ENCODE peak calls at places on chromosomes 5 and 9, in seven cellular contexts. L is right cardiac atrium; I is activated CD8-positive, alpha-beta memory T cell treated with anti-CD3 and anti-CD28 coated beads for 1 hour; E is endothelial cell; D is activated effector memory CD4-positive, alpha-beta T cell treated with Interleukin-2 at 50 U/mL for 16 hours; C is stimulated activated CD8-positive, alpha-beta memory T cell treated with anti-CD3 and anti-CD28 coated beads, Interleukin-12 subunit alpha, Interleukin-12 subunit beta, amount 100 ng/mL, for 4 hours; Z is NCI-H82. A is an unnamed sample.

GRCh38 chr9:115237383-115238087 is 119.6 kb upstream of the TNC start:
- DNase-seq in C (no peak), L (peak), E (no peak), D (no peak), I (no peak), Z (peak), A (no peak)

GRCh38 chr9:97487107-97487506 is 14.4 kb upstream of the TMOD1 start:
- DNase-seq in C (no peak), Z (peak), E (no peak), D (no peak), I (no peak), L (no peak), A (no peak)

GRCh38 chr5:82707741-82708140 is 369.5 kb downstream of the TMEM167A start:
- DNase-seq in D (no peak), L (no peak), Z (no peak), C (no peak), E (no peak), I (no peak), A (no peak)

GRCh38 chr5:57816108-57816507 is 333.5 kb upstream of the ACTBL2 start:
- DNase-seq in D (no peak), L (no peak), Z (no peak), C (no peak), I (no peak), E (no peak), A (no peak)

GRCh38 chr5:9115093-9115492 is 430.8 kb downstream of the SEMA5A start:
- DNase-seq in D (no peak), I (no peak), E (no peak), L (no peak), Z (no peak), C (no peak), A (no peak)

GRCh38 chr5:142065273-142065672 is 43.3 kb upstream of the NDFIP1 start:
- DNase-seq in D (no peak), C (no peak), L (peak), I (no peak), Z (peak), E (peak), A (peak)

GRCh38 chr9:86946712-86947145 is 577 bp downstream of the GAS1 start:
- DNase-seq in D (no peak), L (peak), C (no peak), E (no peak), I (no peak), Z (peak), A (peak)

GRCh38 chr9:133006731-133007352 is 24.0 kb upstream of the GTF3C5 start:
- DNase-seq in E (no peak), Z (no peak), I (no peak), C (no peak), L (no peak), D (no peak), A (no peak)

GRCh38 chr9:130325921-130326320 is 60.4 kb downstream of the HMCN2 start:
- DNase-seq in D (no peak), C (no peak), E (no peak), Z (no peak), I (no peak), L (no peak), A (peak)

GRCh38 chr9:136527721-136528710 is 17.8 kb downstream of the NOTCH1 start:
- DNase-seq in Z (peak), D (no peak), I (no peak), L (no peak), C (no peak), E (no peak), A (peak)

GRCh38 chr9:111658943-111659342 is 2.5 kb upstream of the GNG10 start:
- DNase-seq in E (no peak), L (peak), I (no peak), C (no peak), D (no peak), Z (no peak), A (no peak)

GRCh38 chr9:74887041-74887980 is at the start of gene TRPM6:
- DNase-seq in C (no peak), D (peak), L (peak), I (no peak), Z (peak), E (peak), A (peak)

GRCh38 chr5:124072570-124072969 is 560.6 kb downstream of the CSNK1G3 start:
- DNase-seq in E (no peak), Z (no peak), C (no peak), D (no peak), L (no peak), I (no peak), A (no peak)

GRCh38 chr5:178785999-178786398 is 55.5 kb upstream of the ZNF354A start:
- DNase-seq in Z (no peak), E (no peak), I (no peak), C (no peak), L (no peak), D (no peak), A (no peak)

GRCh38 chr5:159178978-159179377 is 30.4 kb downstream of the RNF145 start:
- DNase-seq in L (peak), D (no peak), C (no peak), E (no peak), I (no peak), Z (no peak), A (no peak)

GRCh38 chr9:78062710-78063109 is 31.1 kb upstream of the GNAQ start:
- DNase-seq in Z (no peak), C (no peak), I (no peak), L (no peak), D (no peak), E (no peak), A (no peak)

GRCh38 chr9:115880221-115880620 is 273.4 kb upstream of the PAPPA start:
- DNase-seq in C (no peak), D (no peak), E (no peak), L (no peak), I (no peak), Z (no peak), A (no peak)

GRCh38 chr5:140833993-140834392 is at the start of gene PCDHA7:
- DNase-seq in I (no peak), D (no peak), E (no peak), L (no peak), Z (peak), C (no peak), A (no peak)

GRCh38 chr5:72387985-72388384 is 67.8 kb downstream of the PTCD2 start:
- DNase-seq in L (no peak), I (no peak), C (no peak), E (no peak), Z (no peak), D (no peak), A (no peak)

GRCh38 chr5:143229426-143229895 is 174.0 kb downstream of the NR3C1 start:
- DNase-seq in L (peak), I (no peak), E (no peak), C (no peak), Z (no peak), D (peak), A (no peak)

GRCh38 chr5:146238973-146239372 is 35.6 kb downstream of the RBM27 start:
- DNase-seq in Z (no peak), L (no peak), E (no peak), C (no peak), I (no peak), D (no peak), A (no peak)

GRCh38 chr5:173660481-173661280 is 44.2 kb upstream of the BOD1 start:
- DNase-seq in L (no peak), I (no peak), Z (no peak), D (no peak), C (no peak), E (no peak), A (no peak)

GRCh38 chr5:131587541-131587940 is 47.5 kb downstream of the RAPGEF6 start:
- DNase-seq in Z (no peak), E (no peak), L (no peak), C (no peak), I (no peak), D (no peak), A (no peak)

GRCh38 chr9:137458194-137459146 is 664 bp downstream of the NSMF start:
- DNase-seq in I (no peak), E (peak), L (peak), D (no peak), C (no peak), Z (peak), A (peak)

GRCh38 chr9:37128051-37128450 is 7.7 kb downstream of the ZCCHC7 start:
- DNase-seq in D (no peak), L (no peak), I (no peak), E (no peak), Z (no peak), C (no peak), A (no peak)

GRCh38 chr5:56825222-56825824 is 10.0 kb downstream of the MAP3K1 start:
- DNase-seq in L (no peak), C (no peak), I (no peak), D (no peak), Z (no peak), E (no peak), A (no peak)

GRCh38 chr5:58187473-58188286 is 272.2 kb downstream of the PLK2 start:
- DNase-seq in I (no peak), D (no peak), E (no peak), L (no peak), C (no peak), Z (no peak), A (no peak)

GRCh38 chr9:125985998-125986655 is 239.0 kb downstream of the PBX3 start:
- DNase-seq in L (no peak), D (no peak), C (no peak), E (no peak), I (no peak), Z (no peak), A (peak)

GRCh38 chr5:133309166-133309791 is 257.5 kb downstream of the HSPA4 start:
- DNase-seq in E (no peak), L (no peak), D (no peak), I (no peak), C (no peak), Z (no peak), A (no peak)

GRCh38 chr9:77866882-77867281 is 164.7 kb downstream of the GNAQ start:
- DNase-seq in I (no peak), C (no peak), E (no peak), Z (no peak), L (no peak), D (no peak), A (no peak)

GRCh38 chr5:91487420-91487819 is 104.3 kb upstream of the ARRDC3 start:
- DNase-seq in D (no peak), Z (no peak), I (no peak), C (no peak), E (no peak), L (no peak), A (no peak)

GRCh38 chr5:50958852-50959457 is 292.5 kb downstream of the PARP8 start:
- DNase-seq in L (no peak), C (no peak), E (peak), Z (peak), I (no peak), D (no peak), A (peak)

GRCh38 chr5:135072357-135073247 is 38.6 kb upstream of the PITX1 start:
- DNase-seq in D (no peak), E (no peak), I (no peak), L (no peak), C (no peak), Z (no peak), A (no peak)

GRCh38 chr9:127035948-127036347 is 86.5 kb downstream of the ANGPTL2 start:
- DNase-seq in C (no peak), E (no peak), L (peak), I (no peak), D (no peak), Z (no peak), A (peak)

GRCh38 chr5:157252741-157253465 is 13.0 kb upstream of the CYFIP2 start:
- DNase-seq in C (peak), Z (no peak), D (peak), L (peak), E (no peak), I (no peak), A (peak)

GRCh38 chr9:124696101-124696500 is 75.0 kb downstream of the NR6A1 start:
- DNase-seq in E (no peak), L (no peak), D (no peak), Z (no peak), I (no peak), C (no peak), A (no peak)

GRCh38 chr5:141615991-141616715 is 2.6 kb downstream of the DIAPH1 start:
- DNase-seq in E (no peak), I (no peak), C (no peak), L (no peak), Z (peak), D (no peak), A (no peak)

GRCh38 chr5:115685966-115686691 is 60.3 kb upstream of the TMED7 start:
- DNase-seq in I (no peak), E (no peak), L (peak), D (no peak), C (no peak), Z (no peak), A (peak)

GRCh38 chr9:110058304-110058953 is 149.5 kb downstream of the C9orf152 start:
- DNase-seq in Z (peak), D (peak), I (no peak), C (no peak), E (peak), L (no peak), A (peak)